ENCODE peak calls at places on chromosomes 12 and 14, in five cellular contexts. One of them, this sample, is unnamed.

GRCh38 chr14:84468153-84468552 is 1061.8 kb upstream of the FLRT2 start:
- DNase-seq in H9: no peak
- DNase-seq in GM12878: no peak
- DNase-seq in HCT116: no peak
- DNase-seq in SK-N-SH: no peak
- DNase-seq in this sample: no peak

GRCh38 chr12:103647267-103647666 is 60.2 kb downstream of the STAB2 start:
- DNase-seq in H9: no peak
- DNase-seq in GM12878: no peak
- DNase-seq in HCT116: no peak
- DNase-seq in SK-N-SH: no peak
- DNase-seq in this sample: no peak

GRCh38 chr12:57079821-57080220 is 1.2 kb upstream of the NEMP1 start:
- DNase-seq in H9: no peak
- DNase-seq in GM12878: no peak
- DNase-seq in HCT116: no peak
- DNase-seq in SK-N-SH: no peak
- DNase-seq in this sample: no peak

GRCh38 chr12:4161718-4162117 is 111.8 kb upstream of the CCND2 start:
- DNase-seq in H9: no peak
- DNase-seq in GM12878: no peak
- DNase-seq in HCT116: no peak
- DNase-seq in SK-N-SH: no peak
- DNase-seq in this sample: no peak

GRCh38 chr14:36672095-36672494 is 10.4 kb downstream of the PAX9 start:
- DNase-seq in H9: no peak
- DNase-seq in GM12878: no peak
- DNase-seq in HCT116: no peak
- DNase-seq in SK-N-SH: no peak
- DNase-seq in this sample: no peak

GRCh38 chr14:31268216-31268615 is 60.6 kb upstream of the HECTD1 start:
- DNase-seq in H9: no peak
- DNase-seq in GM12878: no peak
- DNase-seq in HCT116: no peak
- DNase-seq in SK-N-SH: no peak
- DNase-seq in this sample: no peak

GRCh38 chr12:78120866-78121590 is 290.3 kb downstream of the NAV3 start:
- DNase-seq in H9: no peak
- DNase-seq in GM12878: no peak
- DNase-seq in HCT116: peak; percentile 33
- DNase-seq in SK-N-SH: peak; percentile 35
- DNase-seq in this sample: no peak

GRCh38 chr14:71650187-71650586 is 282.0 kb upstream of the RGS6 start:
- DNase-seq in H9: no peak
- DNase-seq in GM12878: no peak
- DNase-seq in HCT116: no peak
- DNase-seq in SK-N-SH: no peak
- DNase-seq in this sample: no peak

GRCh38 chr12:122003646-122004611 is 17.8 kb upstream of the BCL7A start:
- DNase-seq in H9: no peak
- DNase-seq in GM12878: no peak
- DNase-seq in HCT116: no peak
- DNase-seq in SK-N-SH: no peak
- DNase-seq in this sample: peak; percentile 96

GRCh38 chr12:41573445-41573844 is 385.3 kb downstream of the PDZRN4 start:
- DNase-seq in H9: no peak
- DNase-seq in GM12878: no peak
- DNase-seq in HCT116: no peak
- DNase-seq in SK-N-SH: no peak
- DNase-seq in this sample: no peak

GRCh38 chr14:54782803-54783659 is 119.6 kb downstream of the GCH1 start:
- DNase-seq in H9: peak; percentile 64
- DNase-seq in GM12878: no peak
- DNase-seq in HCT116: no peak
- DNase-seq in SK-N-SH: no peak
- DNase-seq in this sample: peak; percentile 12

GRCh38 chr14:93319958-93320357 is 12.9 kb downstream of the BTBD7 start:
- DNase-seq in H9: no peak
- DNase-seq in GM12878: no peak
- DNase-seq in HCT116: no peak
- DNase-seq in SK-N-SH: no peak
- DNase-seq in this sample: no peak

GRCh38 chr14:96792581-96792980 is 4.6 kb upstream of the VRK1 start:
- DNase-seq in H9: no peak
- DNase-seq in GM12878: no peak
- DNase-seq in HCT116: no peak
- DNase-seq in SK-N-SH: no peak
- DNase-seq in this sample: no peak

GRCh38 chr14:93906341-93907329 is 20.5 kb upstream of the FAM181A start:
- DNase-seq in H9: peak; percentile 86
- DNase-seq in GM12878: no peak
- DNase-seq in HCT116: peak; percentile 63
- DNase-seq in SK-N-SH: peak; percentile 77
- DNase-seq in this sample: peak; percentile 55

GRCh38 chr14:32428149-32428548 is 99.1 kb downstream of the AKAP6 start:
- DNase-seq in H9: no peak
- DNase-seq in GM12878: no peak
- DNase-seq in HCT116: no peak
- DNase-seq in SK-N-SH: no peak
- DNase-seq in this sample: no peak

GRCh38 chr12:50151047-50151687 is 16.0 kb downstream of the CERS5 start:
- DNase-seq in H9: no peak
- DNase-seq in GM12878: no peak
- DNase-seq in HCT116: no peak
- DNase-seq in SK-N-SH: no peak
- DNase-seq in this sample: no peak
- H4K20me1 ChIP-seq in H9: no peaks in the 10 kb centered on the region
- H4K20me1 ChIP-seq in GM12878: no peaks in the 10 kb centered on the region
- H4K20me1 ChIP-seq in HCT116: no peaks in the 10 kb centered on the region
- H4K20me1 ChIP-seq in SK-N-SH: peaks cover 52% of the 10 kb centered on the region
- H4K20me1 ChIP-seq in this sample: peaks cover 11% of the 10 kb centered on the region

GRCh38 chr14:105449276-105450122 is 25.1 kb upstream of the CRIP2 start:
- DNase-seq in H9: no peak
- DNase-seq in GM12878: no peak
- DNase-seq in HCT116: no peak
- DNase-seq in SK-N-SH: no peak
- DNase-seq in this sample: no peak
- H3K9ac ChIP-seq in H9: no peak overlapping the region
- H3K9ac ChIP-seq in GM12878: no peak overlapping the region
- H3K9ac ChIP-seq in HCT116: no peak overlapping the region
- H3K9ac ChIP-seq in SK-N-SH: no peak overlapping the region
- H3K9ac ChIP-seq in this sample: no peak overlapping the region

DNA sequence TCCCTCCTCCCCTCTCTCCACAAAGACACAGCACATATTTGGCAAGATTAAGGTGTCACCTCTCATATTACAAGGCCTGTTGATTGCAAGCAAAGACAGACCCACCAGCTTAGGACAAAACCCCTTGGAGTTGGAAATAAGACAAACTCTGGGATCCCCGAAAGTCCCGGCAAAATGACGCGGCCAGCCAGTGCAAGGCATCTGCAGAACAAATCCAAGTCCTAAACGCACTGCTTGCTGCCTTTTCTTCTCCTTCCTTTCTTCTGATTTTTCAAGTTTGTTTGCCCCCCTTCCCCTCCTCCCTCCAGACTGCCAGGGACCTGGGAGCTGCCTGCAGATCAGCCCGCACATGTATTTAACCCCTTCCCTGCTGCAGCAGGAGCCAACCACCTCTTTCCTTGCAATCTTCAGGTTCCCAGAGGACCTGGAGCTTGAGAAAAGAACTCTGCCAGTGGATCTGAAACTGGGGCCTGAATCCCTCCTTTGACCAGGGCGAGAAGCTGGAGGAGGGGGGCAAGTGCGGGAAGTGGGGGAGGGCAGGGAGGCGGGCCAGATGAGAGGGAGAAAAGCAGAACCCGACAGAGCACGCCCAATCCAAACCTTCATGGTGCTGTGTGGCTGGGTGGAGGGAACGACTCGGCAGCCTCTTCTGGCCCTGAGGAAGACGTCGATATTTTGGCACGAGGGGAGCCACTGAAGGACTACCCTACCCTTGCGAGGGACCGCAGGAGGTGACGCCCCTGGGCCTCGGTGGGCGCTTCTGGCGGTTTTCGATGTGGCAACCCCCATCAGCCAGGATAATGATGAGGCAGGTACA is 2.0 kb upstream of the NTF3 start:
- DNase-seq in H9: peak; percentile 78
- DNase-seq in GM12878: no peak
- DNase-seq in HCT116: no peak
- DNase-seq in SK-N-SH: no peak
- DNase-seq in this sample: no peak
- H3K27ac ChIP-seq in H9: no peak overlapping the region
- H3K27ac ChIP-seq in GM12878: no peak overlapping the region
- H3K27ac ChIP-seq in HCT116: no peak overlapping the region
- H3K27ac ChIP-seq in SK-N-SH: no peak overlapping the region
- H3K27ac ChIP-seq in this sample: no peak overlapping the region

DNA sequence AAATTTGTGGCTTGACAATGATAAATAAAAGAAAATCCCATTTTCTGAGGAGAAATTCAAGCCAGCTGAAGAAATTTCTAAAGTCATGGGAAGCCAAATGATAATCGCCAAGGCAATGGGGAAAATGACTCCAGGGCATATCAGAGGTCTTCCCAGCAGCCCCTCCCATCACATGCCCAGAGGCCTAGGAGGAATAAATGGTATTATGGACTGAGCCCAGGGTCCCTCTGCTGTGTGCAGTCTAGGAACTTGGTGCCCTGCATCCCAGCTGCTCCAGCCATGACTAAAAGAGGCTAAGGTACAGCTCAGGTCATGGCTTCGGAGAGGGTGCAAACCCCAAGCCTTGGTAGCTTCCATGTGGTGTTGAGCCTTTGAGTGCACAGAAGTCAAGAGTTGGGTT is 4.4 kb downstream of the CLEC12A start:
- DNase-seq in H9: no peak
- DNase-seq in GM12878: no peak
- DNase-seq in HCT116: no peak
- DNase-seq in SK-N-SH: no peak
- DNase-seq in this sample: no peak
- H4K20me1 ChIP-seq in H9: no peaks in the 10 kb centered on the region
- H4K20me1 ChIP-seq in GM12878: no peaks in the 10 kb centered on the region
- H4K20me1 ChIP-seq in HCT116: no peaks in the 10 kb centered on the region
- H4K20me1 ChIP-seq in SK-N-SH: no peaks in the 10 kb centered on the region
- H4K20me1 ChIP-seq in this sample: no peaks in the 10 kb centered on the region

GRCh38 chr12:92898755-92899154 is 30.3 kb downstream of the EEA1 start:
- DNase-seq in H9: no peak
- DNase-seq in GM12878: no peak
- DNase-seq in HCT116: no peak
- DNase-seq in SK-N-SH: no peak
- DNase-seq in this sample: no peak

GRCh38 chr12:92905258-92905810 is 23.8 kb downstream of the EEA1 start:
- DNase-seq in H9: no peak
- DNase-seq in GM12878: no peak
- DNase-seq in HCT116: no peak
- DNase-seq in SK-N-SH: no peak
- DNase-seq in this sample: no peak

GRCh38 chr12:92897844-92898243 is 31.3 kb downstream of the EEA1 start:
- DNase-seq in H9: no peak
- DNase-seq in GM12878: no peak
- DNase-seq in HCT116: no peak
- DNase-seq in SK-N-SH: no peak
- DNase-seq in this sample: no peak

DNA sequence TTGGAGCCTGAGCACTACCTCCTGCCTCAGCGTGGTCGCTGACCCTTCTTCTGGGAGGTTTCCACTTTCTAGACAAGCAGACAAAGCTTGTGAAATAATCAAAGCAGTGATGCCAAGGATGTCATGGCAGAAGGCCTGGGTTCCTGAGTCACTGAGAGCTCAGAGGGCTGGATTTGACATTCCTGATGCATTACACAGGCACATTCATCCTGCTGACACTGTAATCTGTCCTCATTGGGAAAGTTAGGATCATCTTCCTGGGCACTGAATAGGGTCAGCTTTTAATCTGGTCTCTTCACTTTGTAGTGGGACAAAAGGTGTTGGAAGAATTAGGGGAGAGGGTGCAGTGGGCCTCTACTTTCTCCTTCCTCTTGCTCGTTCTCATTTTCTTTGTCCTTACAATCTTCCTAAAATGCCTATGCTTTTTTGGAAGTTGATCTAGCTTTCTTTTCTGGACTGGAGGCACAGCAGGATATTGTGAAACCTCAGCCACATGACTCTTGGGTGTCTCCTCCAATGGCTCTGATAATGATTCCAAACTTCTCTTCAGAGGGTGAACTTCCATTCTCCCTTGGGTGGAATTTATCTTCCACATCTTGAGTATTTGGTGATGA is 29.6 kb downstream of the EEA1 start:
- DNase-seq in H9: no peak
- DNase-seq in GM12878: no peak
- DNase-seq in HCT116: peak; percentile 88
- DNase-seq in SK-N-SH: peak; percentile 8
- DNase-seq in this sample: no peak
- H3K9ac ChIP-seq in H9: no peak overlapping the region
- H3K9ac ChIP-seq in GM12878: no peak overlapping the region
- H3K9ac ChIP-seq in HCT116: peak overlapping the region; percentile 33
- H3K9ac ChIP-seq in SK-N-SH: peak overlapping the region; percentile 59
- H3K9ac ChIP-seq in this sample: no peak overlapping the region

GRCh38 chr12:52239767-52240166 is 6.7 kb downstream of the KRT7 start:
- DNase-seq in H9: no peak
- DNase-seq in GM12878: no peak
- DNase-seq in HCT116: no peak
- DNase-seq in SK-N-SH: no peak
- DNase-seq in this sample: no peak
- H3K27ac ChIP-seq in H9: no peak overlapping the region
- H3K27ac ChIP-seq in GM12878: no peak overlapping the region
- H3K27ac ChIP-seq in HCT116: no peak overlapping the region
- H3K27ac ChIP-seq in SK-N-SH: no peak overlapping the region
- H3K27ac ChIP-seq in this sample: no peak overlapping the region

GRCh38 chr12:49304161-49304560 is 9.2 kb downstream of the PRPH start:
- DNase-seq in H9: no peak
- DNase-seq in GM12878: no peak
- DNase-seq in HCT116: no peak
- DNase-seq in SK-N-SH: peak; percentile 59
- DNase-seq in this sample: no peak
- H4K20me1 ChIP-seq in H9: no peaks in the 10 kb centered on the region
- H4K20me1 ChIP-seq in GM12878: no peaks in the 10 kb centered on the region
- H4K20me1 ChIP-seq in HCT116: no peaks in the 10 kb centered on the region
- H4K20me1 ChIP-seq in SK-N-SH: no peaks in the 10 kb centered on the region
- H4K20me1 ChIP-seq in this sample: no peaks in the 10 kb centered on the region

DNA sequence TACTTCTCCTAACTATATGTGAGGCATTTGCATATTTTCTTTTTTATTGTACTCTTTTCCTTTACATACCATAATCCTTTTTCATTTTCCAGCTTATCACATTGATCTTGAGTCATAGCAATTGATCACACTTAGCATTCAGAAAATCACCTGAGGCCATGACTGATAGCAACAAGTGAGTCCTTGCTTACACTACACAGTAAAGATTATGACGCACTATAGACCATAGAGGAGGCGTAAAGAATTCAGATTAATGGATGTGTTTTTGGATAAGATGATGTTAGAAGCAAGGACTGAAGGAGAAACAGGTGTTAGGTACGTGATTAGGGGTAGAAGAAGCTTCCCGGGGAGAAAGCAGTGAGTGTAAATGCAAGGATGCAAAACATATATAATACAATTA is 637.7 kb downstream of the ETNK1 start:
- DNase-seq in H9: no peak
- DNase-seq in GM12878: no peak
- DNase-seq in HCT116: no peak
- DNase-seq in SK-N-SH: no peak
- DNase-seq in this sample: no peak
- H3K9ac ChIP-seq in H9: no peak overlapping the region
- H3K9ac ChIP-seq in GM12878: no peak overlapping the region
- H3K9ac ChIP-seq in HCT116: no peak overlapping the region
- H3K9ac ChIP-seq in SK-N-SH: no peak overlapping the region
- H3K9ac ChIP-seq in this sample: no peak overlapping the region